ENCODE peak calls at places on chromosome 15, in seven cellular contexts. One of them, this sample, is unnamed.

GRCh38 chr15:46365612-46366011 is 730.8 kb downstream of the SQOR start:
- DNase-seq in heart right ventricle: no peak
- DNase-seq in CD8-positive, alpha-beta T cell: no peak
- DNase-seq in right atrium auricular region: no peak
- DNase-seq in NB4: no peak
- DNase-seq in testis: no peak
- DNase-seq in cardiac muscle cell: peak
- DNase-seq in this sample: no peak

GRCh38 chr15:70376031-70376928 is 278.6 kb upstream of the TLE3 start:
- DNase-seq in heart right ventricle: no peak
- DNase-seq in CD8-positive, alpha-beta T cell: no peak
- DNase-seq in right atrium auricular region: peak
- DNase-seq in NB4: no peak
- DNase-seq in testis: no peak
- DNase-seq in cardiac muscle cell: peak
- DNase-seq in this sample: no peak

GRCh38 chr15:34976743-34977142 is 7.2 kb upstream of the AQR start:
- DNase-seq in heart right ventricle: no peak
- DNase-seq in CD8-positive, alpha-beta T cell: no peak
- DNase-seq in right atrium auricular region: no peak
- DNase-seq in NB4: no peak
- DNase-seq in testis: no peak
- DNase-seq in cardiac muscle cell: no peak
- DNase-seq in this sample: no peak

GRCh38 chr15:31328999-31329639 is 2.5 kb downstream of the KLF13 start:
- DNase-seq in heart right ventricle: no peak
- DNase-seq in CD8-positive, alpha-beta T cell: peak
- DNase-seq in right atrium auricular region: no peak
- DNase-seq in NB4: no peak
- DNase-seq in testis: peak
- DNase-seq in cardiac muscle cell: no peak
- DNase-seq in this sample: peak

GRCh38 chr15:51861557-51862350 is 32.3 kb downstream of the TMOD3 start:
- DNase-seq in heart right ventricle: no peak
- DNase-seq in CD8-positive, alpha-beta T cell: peak
- DNase-seq in right atrium auricular region: no peak
- DNase-seq in NB4: peak
- DNase-seq in testis: no peak
- DNase-seq in cardiac muscle cell: no peak
- DNase-seq in this sample: no peak

GRCh38 chr15:57079907-57080750 is 161.7 kb downstream of the TCF12 start:
- DNase-seq in heart right ventricle: no peak
- DNase-seq in CD8-positive, alpha-beta T cell: no peak
- DNase-seq in right atrium auricular region: no peak
- DNase-seq in NB4: peak
- DNase-seq in testis: no peak
- DNase-seq in cardiac muscle cell: no peak
- DNase-seq in this sample: peak

GRCh38 chr15:35306361-35306981 is 221.4 kb upstream of the NANOGP8 start:
- DNase-seq in heart right ventricle: no peak
- DNase-seq in CD8-positive, alpha-beta T cell: no peak
- DNase-seq in right atrium auricular region: no peak
- DNase-seq in NB4: no peak
- DNase-seq in testis: no peak
- DNase-seq in cardiac muscle cell: peak
- DNase-seq in this sample: peak

GRCh38 chr15:73927476-73928240 is 1.4 kb downstream of the LOXL1 start:
- DNase-seq in heart right ventricle: peak
- DNase-seq in CD8-positive, alpha-beta T cell: peak
- DNase-seq in right atrium auricular region: no peak
- DNase-seq in NB4: peak
- DNase-seq in testis: peak
- DNase-seq in cardiac muscle cell: peak
- DNase-seq in this sample: peak

GRCh38 chr15:70504305-70504951 is 258.9 kb downstream of the UACA start:
- DNase-seq in heart right ventricle: peak
- DNase-seq in CD8-positive, alpha-beta T cell: no peak
- DNase-seq in right atrium auricular region: peak
- DNase-seq in NB4: peak
- DNase-seq in testis: peak
- DNase-seq in cardiac muscle cell: peak
- DNase-seq in this sample: peak

GRCh38 chr15:93617443-93617842 is 528.4 kb upstream of the RGMA start:
- DNase-seq in heart right ventricle: peak
- DNase-seq in CD8-positive, alpha-beta T cell: no peak
- DNase-seq in right atrium auricular region: no peak
- DNase-seq in NB4: no peak
- DNase-seq in testis: no peak
- DNase-seq in cardiac muscle cell: no peak
- DNase-seq in this sample: no peak

GRCh38 chr15:41866263-41866703 is 27.6 kb downstream of the SPTBN5 start:
- DNase-seq in heart right ventricle: no peak
- DNase-seq in CD8-positive, alpha-beta T cell: no peak
- DNase-seq in right atrium auricular region: no peak
- DNase-seq in NB4: peak
- DNase-seq in testis: no peak
- DNase-seq in cardiac muscle cell: no peak
- DNase-seq in this sample: no peak

GRCh38 chr15:69400850-69401249 is 13.3 kb upstream of the KIF23 start:
- DNase-seq in heart right ventricle: no peak
- DNase-seq in CD8-positive, alpha-beta T cell: no peak
- DNase-seq in right atrium auricular region: no peak
- DNase-seq in NB4: no peak
- DNase-seq in testis: no peak
- DNase-seq in cardiac muscle cell: no peak
- DNase-seq in this sample: peak

GRCh38 chr15:38038659-38039442 is 104.4 kb downstream of the TMCO5A start:
- DNase-seq in heart right ventricle: no peak
- DNase-seq in CD8-positive, alpha-beta T cell: no peak
- DNase-seq in right atrium auricular region: no peak
- DNase-seq in NB4: no peak
- DNase-seq in testis: no peak
- DNase-seq in cardiac muscle cell: peak
- DNase-seq in this sample: no peak

GRCh38 chr15:53811530-53811929 is 52.1 kb upstream of the WDR72 start:
- DNase-seq in heart right ventricle: no peak
- DNase-seq in CD8-positive, alpha-beta T cell: no peak
- DNase-seq in right atrium auricular region: no peak
- DNase-seq in NB4: peak
- DNase-seq in testis: no peak
- DNase-seq in cardiac muscle cell: peak
- DNase-seq in this sample: peak

GRCh38 chr15:83650831-83651230 is 3.1 kb upstream of the ADAMTSL3 start:
- DNase-seq in heart right ventricle: no peak
- DNase-seq in CD8-positive, alpha-beta T cell: no peak
- DNase-seq in right atrium auricular region: no peak
- DNase-seq in NB4: no peak
- DNase-seq in testis: no peak
- DNase-seq in cardiac muscle cell: no peak
- DNase-seq in this sample: no peak

GRCh38 chr15:29129221-29129620 is 140.4 kb downstream of the NSMCE3 start:
- DNase-seq in heart right ventricle: no peak
- DNase-seq in CD8-positive, alpha-beta T cell: no peak
- DNase-seq in right atrium auricular region: no peak
- DNase-seq in NB4: no peak
- DNase-seq in testis: no peak
- DNase-seq in cardiac muscle cell: no peak
- DNase-seq in this sample: no peak

GRCh38 chr15:51108933-51109550 is 14.3 kb upstream of the TNFAIP8L3 start:
- DNase-seq in heart right ventricle: no peak
- DNase-seq in CD8-positive, alpha-beta T cell: no peak
- DNase-seq in right atrium auricular region: no peak
- DNase-seq in NB4: no peak
- DNase-seq in testis: peak
- DNase-seq in cardiac muscle cell: peak
- DNase-seq in this sample: no peak

GRCh38 chr15:26126070-26126469 is 262.9 kb upstream of the ATP10A start:
- DNase-seq in heart right ventricle: no peak
- DNase-seq in CD8-positive, alpha-beta T cell: no peak
- DNase-seq in right atrium auricular region: no peak
- DNase-seq in NB4: no peak
- DNase-seq in testis: peak
- DNase-seq in cardiac muscle cell: no peak
- DNase-seq in this sample: no peak

GRCh38 chr15:80455668-80456442 is 51.7 kb downstream of the ARNT2 start:
- DNase-seq in heart right ventricle: peak
- DNase-seq in CD8-positive, alpha-beta T cell: peak
- DNase-seq in right atrium auricular region: no peak
- DNase-seq in NB4: peak
- DNase-seq in testis: peak
- DNase-seq in cardiac muscle cell: peak
- DNase-seq in this sample: peak

GRCh38 chr15:79682285-79682684 is 214.5 kb downstream of the MTHFS start:
- DNase-seq in heart right ventricle: peak
- DNase-seq in CD8-positive, alpha-beta T cell: no peak
- DNase-seq in right atrium auricular region: no peak
- DNase-seq in NB4: no peak
- DNase-seq in testis: peak
- DNase-seq in cardiac muscle cell: peak
- DNase-seq in this sample: no peak

GRCh38 chr15:94844533-94845390 is 613.4 kb downstream of the MCTP2 start:
- DNase-seq in heart right ventricle: peak
- DNase-seq in CD8-positive, alpha-beta T cell: no peak
- DNase-seq in right atrium auricular region: peak
- DNase-seq in NB4: no peak
- DNase-seq in testis: peak
- DNase-seq in cardiac muscle cell: peak
- DNase-seq in this sample: no peak

DNA sequence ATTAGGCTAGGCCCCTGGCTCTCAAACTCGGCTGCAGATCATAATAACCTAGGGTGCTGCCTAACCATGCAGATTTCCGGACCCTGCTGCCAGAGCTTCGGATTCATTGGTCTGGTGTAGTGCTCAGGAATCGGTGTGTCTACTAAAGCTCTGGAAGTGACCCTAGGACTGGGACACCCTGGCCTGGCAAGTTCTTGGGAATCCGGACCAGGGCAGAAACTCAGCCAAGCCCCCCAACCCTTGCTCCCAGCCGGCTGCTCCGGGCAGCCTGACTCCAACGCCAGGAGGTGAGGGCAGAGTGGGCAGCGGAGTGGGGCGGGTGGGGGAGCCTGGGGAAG is 23.0 kb downstream of the IGDCC3 start:
- DNase-seq in heart right ventricle: no peak
- DNase-seq in CD8-positive, alpha-beta T cell: no peak
- DNase-seq in right atrium auricular region: no peak
- DNase-seq in NB4: no peak
- DNase-seq in testis: no peak
- DNase-seq in cardiac muscle cell: no peak
- DNase-seq in this sample: no peak
- H3K4me3 ChIP-seq in heart right ventricle: peak
- H3K4me3 ChIP-seq in CD8-positive, alpha-beta T cell: no peak
- H3K4me3 ChIP-seq in right atrium auricular region: peak
- H3K4me3 ChIP-seq in NB4: no peak
- H3K4me3 ChIP-seq in testis: peak
- H3K4me3 ChIP-seq in cardiac muscle cell: peak
- H3K4me3 ChIP-seq in this sample: no peak

GRCh38 chr15:90691369-90691768 is 25.8 kb upstream of the BLM start:
- DNase-seq in heart right ventricle: no peak
- DNase-seq in CD8-positive, alpha-beta T cell: no peak
- DNase-seq in right atrium auricular region: no peak
- DNase-seq in NB4: peak
- DNase-seq in testis: no peak
- DNase-seq in cardiac muscle cell: no peak
- DNase-seq in this sample: no peak
- TF ChIP-seq CTCF in heart right ventricle: no peak
- TF ChIP-seq CTCF in CD8-positive, alpha-beta T cell: no peak
- TF ChIP-seq CTCF in right atrium auricular region: no peak
- TF ChIP-seq CTCF in NB4: peak
- TF ChIP-seq CTCF in testis: no peak
- TF ChIP-seq CTCF in cardiac muscle cell: peak
- TF ChIP-seq CTCF in this sample: no peak

GRCh38 chr15:77739591-77740378 is 107.1 kb upstream of the LINGO1 start:
- DNase-seq in heart right ventricle: no peak
- DNase-seq in CD8-positive, alpha-beta T cell: no peak
- DNase-seq in right atrium auricular region: no peak
- DNase-seq in NB4: no peak
- DNase-seq in testis: no peak
- DNase-seq in cardiac muscle cell: no peak
- DNase-seq in this sample: no peak
- H3K4me3 ChIP-seq in heart right ventricle: no peak
- H3K4me3 ChIP-seq in CD8-positive, alpha-beta T cell: no peak
- H3K4me3 ChIP-seq in right atrium auricular region: no peak
- H3K4me3 ChIP-seq in NB4: no peak
- H3K4me3 ChIP-seq in testis: no peak
- H3K4me3 ChIP-seq in cardiac muscle cell: no peak
- H3K4me3 ChIP-seq in this sample: no peak

DNA sequence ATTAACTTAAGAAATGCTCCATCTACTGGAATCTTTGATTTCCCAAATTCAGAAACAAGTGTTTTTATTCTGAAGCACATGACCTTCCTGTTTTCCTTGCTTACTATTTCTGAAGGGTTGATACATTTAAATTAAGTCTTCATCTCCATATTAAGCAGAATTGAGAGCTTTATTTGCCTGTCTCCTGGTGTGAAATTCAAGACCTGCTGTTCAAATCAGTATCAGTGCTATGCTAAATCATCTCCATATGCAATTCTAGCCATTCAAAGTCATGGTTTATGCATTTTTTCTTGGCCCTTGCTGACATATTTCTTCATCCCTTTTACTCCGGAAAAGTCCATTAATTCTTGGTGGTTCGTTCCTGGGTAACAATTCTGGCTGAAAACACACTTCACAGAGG is 195.4 kb downstream of the ATP8B4 start:
- DNase-seq in heart right ventricle: no peak
- DNase-seq in CD8-positive, alpha-beta T cell: no peak
- DNase-seq in right atrium auricular region: no peak
- DNase-seq in NB4: no peak
- DNase-seq in testis: no peak
- DNase-seq in cardiac muscle cell: no peak
- DNase-seq in this sample: no peak
- TF ChIP-seq CTCF in heart right ventricle: no peak
- TF ChIP-seq CTCF in CD8-positive, alpha-beta T cell: no peak
- TF ChIP-seq CTCF in right atrium auricular region: no peak
- TF ChIP-seq CTCF in NB4: no peak
- TF ChIP-seq CTCF in testis: no peak
- TF ChIP-seq CTCF in cardiac muscle cell: no peak
- TF ChIP-seq CTCF in this sample: no peak